ENCODE peak calls at places on chromosomes 1 and 21, in four cellular contexts. One of them, this sample, is unnamed.

GRCh38 chr21:44360174-44360573 is 6.8 kb downstream of the TRPM2 start:
- DNase-seq in neuronal stem cell: no peak
- DNase-seq in mesenchymal stem cell: no peak
- DNase-seq in mesendoderm: no peak
- DNase-seq in this sample: no peak

GRCh38 chr1:243924588-243925349 is 74.7 kb upstream of the AKT3 start:
- DNase-seq in neuronal stem cell: no peak
- DNase-seq in mesenchymal stem cell: peak; percentile 72
- DNase-seq in mesendoderm: peak; percentile 99
- DNase-seq in this sample: peak; percentile 79

GRCh38 chr1:223189903-223190724 is 47.1 kb upstream of the TLR5 start:
- DNase-seq in neuronal stem cell: no peak
- DNase-seq in mesenchymal stem cell: no peak
- DNase-seq in mesendoderm: no peak
- DNase-seq in this sample: no peak

GRCh38 chr21:45341779-45342178 is 54.1 kb upstream of the POFUT2 start:
- DNase-seq in neuronal stem cell: no peak
- DNase-seq in mesenchymal stem cell: no peak
- DNase-seq in mesendoderm: no peak
- DNase-seq in this sample: no peak

GRCh38 chr1:108643492-108644333 is 17.2 kb downstream of the HENMT1 start:
- DNase-seq in neuronal stem cell: peak; percentile 17
- DNase-seq in mesenchymal stem cell: peak; percentile 71
- DNase-seq in mesendoderm: peak; percentile 63
- DNase-seq in this sample: peak; percentile 14

GRCh38 chr1:93976291-93976690 is 67.1 kb upstream of the GCLM start:
- DNase-seq in neuronal stem cell: no peak
- DNase-seq in mesenchymal stem cell: no peak
- DNase-seq in mesendoderm: peak; percentile 22
- DNase-seq in this sample: peak; percentile 80

GRCh38 chr1:12594966-12595838 is 22.8 kb downstream of the DHRS3 start:
- DNase-seq in neuronal stem cell: peak; percentile 48
- DNase-seq in mesenchymal stem cell: peak; percentile 52
- DNase-seq in mesendoderm: peak; percentile 65
- DNase-seq in this sample: no peak

GRCh38 chr1:192476802-192477298 is 98.7 kb upstream of the RGS1 start:
- DNase-seq in neuronal stem cell: no peak
- DNase-seq in mesenchymal stem cell: peak; percentile 57
- DNase-seq in mesendoderm: no peak
- DNase-seq in this sample: peak; percentile 12

GRCh38 chr21:27565418-27565817 is 598.5 kb upstream of the ADAMTS5 start:
- DNase-seq in neuronal stem cell: no peak
- DNase-seq in mesenchymal stem cell: no peak
- DNase-seq in mesendoderm: no peak
- DNase-seq in this sample: no peak

GRCh38 chr1:181846001-181846645 is 215.4 kb downstream of the ZNF648 start:
- DNase-seq in neuronal stem cell: no peak
- DNase-seq in mesenchymal stem cell: no peak
- DNase-seq in mesendoderm: no peak
- DNase-seq in this sample: no peak

GRCh38 chr21:38820471-38821239 is 14.9 kb downstream of the ETS2 start:
- DNase-seq in neuronal stem cell: no peak
- DNase-seq in mesenchymal stem cell: no peak
- DNase-seq in mesendoderm: no peak
- DNase-seq in this sample: no peak

GRCh38 chr1:53948291-53948690 is 2.1 kb downstream of the LRRC42 start:
- DNase-seq in neuronal stem cell: no peak
- DNase-seq in mesenchymal stem cell: no peak
- DNase-seq in mesendoderm: no peak
- DNase-seq in this sample: no peak

GRCh38 chr1:53947172-53947835 is 1.2 kb downstream of the LRRC42 start:
- DNase-seq in neuronal stem cell: no peak
- DNase-seq in mesenchymal stem cell: no peak
- DNase-seq in mesendoderm: peak; percentile 37
- DNase-seq in this sample: no peak

GRCh38 chr1:53945183-53945432 is 391 bp downstream of the IFT25 start:
- DNase-seq in neuronal stem cell: no peak
- DNase-seq in mesenchymal stem cell: no peak
- DNase-seq in mesendoderm: no peak
- DNase-seq in this sample: no peak

GRCh38 chr1:53945433-53946251 is at the start of gene IFT25:
- DNase-seq in neuronal stem cell: peak; percentile 97
- DNase-seq in mesenchymal stem cell: peak; percentile 96
- DNase-seq in mesendoderm: peak; percentile 96
- DNase-seq in this sample: peak; percentile 98

GRCh38 chr1:53946252-53947171 is at the start of gene LRRC42:
- DNase-seq in neuronal stem cell: no peak
- DNase-seq in mesenchymal stem cell: no peak
- DNase-seq in mesendoderm: no peak
- DNase-seq in this sample: no peak
- H4K8ac ChIP-seq in neuronal stem cell: no peak within 1 kb of the TSS
- H4K8ac ChIP-seq in mesenchymal stem cell: peak within 1 kb of the TSS; percentile 91
- H4K8ac ChIP-seq in mesendoderm: no peak within 1 kb of the TSS
- H4K8ac ChIP-seq in this sample: peak within 1 kb of the TSS; percentile 98

GRCh38 chr1:201260648-201261311 is 22.5 kb upstream of the PKP1 start:
- DNase-seq in neuronal stem cell: no peak
- DNase-seq in mesenchymal stem cell: no peak
- DNase-seq in mesendoderm: no peak
- DNase-seq in this sample: no peak

GRCh38 chr1:201258763-201259230 is 24.5 kb upstream of the PKP1 start:
- DNase-seq in neuronal stem cell: no peak
- DNase-seq in mesenchymal stem cell: no peak
- DNase-seq in mesendoderm: no peak
- DNase-seq in this sample: no peak

GRCh38 chr1:201260236-201260591 is 23.1 kb upstream of the PKP1 start:
- DNase-seq in neuronal stem cell: no peak
- DNase-seq in mesenchymal stem cell: no peak
- DNase-seq in mesendoderm: no peak
- DNase-seq in this sample: peak; percentile 49

GRCh38 chr1:201261771-201262547 is 21.3 kb upstream of the PKP1 start:
- DNase-seq in neuronal stem cell: no peak
- DNase-seq in mesenchymal stem cell: no peak
- DNase-seq in mesendoderm: no peak
- DNase-seq in this sample: peak; percentile 95

GRCh38 chr1:201259476-201260235 is 23.6 kb upstream of the PKP1 start:
- DNase-seq in neuronal stem cell: no peak
- DNase-seq in mesenchymal stem cell: no peak
- DNase-seq in mesendoderm: peak; percentile 78
- DNase-seq in this sample: no peak
- H3K27ac ChIP-seq in neuronal stem cell: no peak overlapping the region
- H3K27ac ChIP-seq in mesenchymal stem cell: no peak overlapping the region
- H3K27ac ChIP-seq in mesendoderm: no peak overlapping the region
- H3K27ac ChIP-seq in this sample: no peak overlapping the region

GRCh38 chr1:244967159-244967558 is 102.8 kb upstream of the HNRNPU start:
- DNase-seq in neuronal stem cell: no peak
- DNase-seq in mesenchymal stem cell: no peak
- DNase-seq in mesendoderm: no peak
- DNase-seq in this sample: no peak

GRCh38 chr1:244965182-244965581 is 100.8 kb upstream of the HNRNPU start:
- DNase-seq in neuronal stem cell: no peak
- DNase-seq in mesenchymal stem cell: no peak
- DNase-seq in mesendoderm: no peak
- DNase-seq in this sample: no peak

GRCh38 chr1:244962140-244962539 is 97.8 kb upstream of the HNRNPU start:
- DNase-seq in neuronal stem cell: no peak
- DNase-seq in mesenchymal stem cell: no peak
- DNase-seq in mesendoderm: no peak
- DNase-seq in this sample: peak; percentile 13

GRCh38 chr1:244963231-244963826 is 99.0 kb upstream of the HNRNPU start:
- DNase-seq in neuronal stem cell: no peak
- DNase-seq in mesenchymal stem cell: peak; percentile 22
- DNase-seq in mesendoderm: no peak
- DNase-seq in this sample: peak; percentile 87

GRCh38 chr1:244964112-244964971 is 100.0 kb upstream of the HNRNPU start:
- DNase-seq in neuronal stem cell: peak; percentile 9
- DNase-seq in mesenchymal stem cell: peak; percentile 90
- DNase-seq in mesendoderm: peak; percentile 34
- DNase-seq in this sample: peak; percentile 77
- H3K4me3 ChIP-seq in neuronal stem cell: no peak overlapping the region
- H3K4me3 ChIP-seq in mesenchymal stem cell: no peak overlapping the region
- H3K4me3 ChIP-seq in mesendoderm: no peak overlapping the region
- H3K4me3 ChIP-seq in this sample: no peak overlapping the region

GRCh38 chr1:173424137-173424536 is 53.0 kb upstream of the PRDX6 start:
- DNase-seq in neuronal stem cell: no peak
- DNase-seq in mesenchymal stem cell: no peak
- DNase-seq in mesendoderm: no peak
- DNase-seq in this sample: no peak
- H4K8ac ChIP-seq in neuronal stem cell: no peak overlapping the region
- H4K8ac ChIP-seq in mesenchymal stem cell: no peak overlapping the region
- H4K8ac ChIP-seq in mesendoderm: no peak overlapping the region
- H4K8ac ChIP-seq in this sample: peak overlapping the region; percentile 16